ENCODE peak calls at places on chromosome 20, in ten cellular contexts. T is upper lobe of right lung; P is NCI-H524; Z is MM.1S; K is stimulated activated CD8-positive, alpha-beta memory T cell treated with anti-CD3 and anti-CD28 coated beads, Interleukin-4, amount 100 ng/mL, for 24 hours; H is activated CD4-positive, alpha-beta T cell treated with anti-CD3 and anti-CD28 coated beads, Interleukin-2, amount 50 U/mL, for 1 hour; D is CD8-positive, alpha-beta T cell; J is stomach; M is activated gamma-delta T cell; N is HEK293T. Q is an unnamed sample.

GRCh38 chr20:32992015-32992641 is 12.1 kb downstream of the SUN5 start:
- DNase-seq in T (no peak), P (peak; percentile 63), Z (no peak), K (no peak), H (no peak), D (no peak), J (no peak), M (no peak), N (no peak), Q (no peak)

GRCh38 chr20:40997116-40997515 is 31.5 kb upstream of the TOP1 start:
- DNase-seq in T (no peak), P (no peak), Z (no peak), K (no peak), H (no peak), D (no peak), J (no peak), M (no peak), N (no peak), Q (no peak)

GRCh38 chr20:20214757-20215275 is 153.1 kb upstream of the INSM1 start:
- DNase-seq in T (no peak), P (peak; percentile 88), Z (no peak), K (no peak), H (no peak), D (no peak), J (no peak), M (no peak), N (no peak), Q (no peak)

GRCh38 chr20:25053207-25054132 is 4.5 kb downstream of the ACSS1 start:
- DNase-seq in T (peak; percentile 33), P (no peak), Z (peak; percentile 42), K (no peak), H (no peak), D (no peak), J (peak; percentile 26), M (no peak), N (no peak), Q (peak; percentile 90)

GRCh38 chr20:8812818-8813217 is 256.1 kb upstream of the PLCB4 start:
- DNase-seq in T (no peak), P (no peak), Z (no peak), K (no peak), H (no peak), D (no peak), J (no peak), M (no peak), N (no peak), Q (no peak)

GRCh38 chr20:63378626-63379025 is 17.5 kb upstream of the CHRNA4 start:
- DNase-seq in T (no peak), P (no peak), Z (no peak), K (no peak), H (no peak), D (no peak), J (no peak), M (no peak), N (no peak), Q (no peak)

GRCh38 chr20:22106308-22106938 is 401.0 kb downstream of the PAX1 start:
- DNase-seq in T (no peak), P (peak; percentile 19), Z (peak; percentile 66), K (no peak), H (no peak), D (no peak), J (no peak), M (no peak), N (no peak), Q (peak; percentile 46)

GRCh38 chr20:51313275-51313898 is 229.1 kb downstream of the NFATC2 start:
- DNase-seq in T (no peak), P (no peak), Z (no peak), K (no peak), H (no peak), D (no peak), J (no peak), M (no peak), N (no peak), Q (peak; percentile 46)

GRCh38 chr20:36768768-36769430 is 4.7 kb downstream of the DSN1 start:
- DNase-seq in T (no peak), P (no peak), Z (no peak), K (no peak), H (no peak), D (no peak), J (no peak), M (no peak), N (no peak), Q (peak; percentile 19)

GRCh38 chr20:54389872-54390271 is 85.5 kb upstream of the DOK5 start:
- DNase-seq in T (no peak), P (no peak), Z (no peak), K (no peak), H (no peak), D (no peak), J (no peak), M (no peak), N (no peak), Q (no peak)

GRCh38 chr20:31987744-31988143 is 19.8 kb downstream of the XKR7 start:
- DNase-seq in T (no peak), P (no peak), Z (no peak), K (no peak), H (no peak), D (no peak), J (no peak), M (no peak), N (no peak), Q (no peak)

GRCh38 chr20:53748821-53749402 is 155.3 kb upstream of the ZNF217 start:
- DNase-seq in T (no peak), P (peak; percentile 9), Z (no peak), K (no peak), H (peak; percentile 6), D (no peak), J (no peak), M (no peak), N (no peak), Q (no peak)

GRCh38 chr20:4509825-4510522 is 211.7 kb upstream of the PRND start:
- DNase-seq in T (no peak), P (no peak), Z (no peak), K (no peak), H (no peak), D (no peak), J (no peak), M (no peak), N (no peak), Q (no peak)

GRCh38 chr20:10419550-10420133 is 14.4 kb downstream of the MKKS start:
- DNase-seq in T (no peak), P (no peak), Z (no peak), K (no peak), H (no peak), D (no peak), J (no peak), M (no peak), N (no peak), Q (no peak)

GRCh38 chr20:44142416-44142815 is 44.6 kb downstream of the JPH2 start:
- DNase-seq in T (no peak), P (no peak), Z (no peak), K (no peak), H (no peak), D (no peak), J (no peak), M (no peak), N (no peak), Q (peak; percentile 92)

GRCh38 chr20:41512624-41513023 is 105.6 kb downstream of the CHD6 start:
- DNase-seq in T (no peak), P (no peak), Z (no peak), K (no peak), H (no peak), D (no peak), J (no peak), M (no peak), N (no peak), Q (no peak)

GRCh38 chr20:26135325-26136110 is 438.9 kb upstream of the ZNF337 start:
- DNase-seq in T (no peak), P (peak; percentile 93), Z (no peak), K (no peak), H (no peak), D (no peak), J (no peak), M (no peak), N (no peak), Q (no peak)

GRCh38 chr20:16293590-16293989 is 279.7 kb downstream of the KIF16B start:
- DNase-seq in T (no peak), P (no peak), Z (no peak), K (no peak), H (no peak), D (no peak), J (no peak), M (no peak), N (no peak), Q (no peak)

GRCh38 chr20:21238818-21239530 is 64.2 kb upstream of the XRN2 start:
- DNase-seq in T (no peak), P (no peak), Z (no peak), K (no peak), H (no peak), D (no peak), J (no peak), M (no peak), N (no peak), Q (no peak)

GRCh38 chr20:39029324-39029820 is 67.2 kb downstream of the DHX35 start:
- DNase-seq in T (no peak), P (no peak), Z (no peak), K (no peak), H (no peak), D (no peak), J (no peak), M (no peak), N (no peak), Q (no peak)

GRCh38 chr20:48878849-48879248 is 42.7 kb upstream of the ARFGEF2 start:
- DNase-seq in T (no peak), P (no peak), Z (no peak), K (no peak), H (no peak), D (no peak), J (no peak), M (no peak), N (no peak), Q (no peak)

GRCh38 chr20:50303573-50304500 is 113.2 kb downstream of the CEBPB start:
- DNase-seq in T (peak; percentile 78), P (peak; percentile 52), Z (no peak), K (no peak), H (no peak), D (no peak), J (peak; percentile 84), M (no peak), N (no peak), Q (peak; percentile 56)

GRCh38 chr20:22581437-22582385 is 2.7 kb downstream of the FOXA2 start:
- DNase-seq in T (no peak), P (no peak), Z (no peak), K (no peak), H (no peak), D (no peak), J (peak; percentile 43), M (no peak), N (no peak), Q (no peak)

GRCh38 chr20:60389441-60389840 is 431.2 kb downstream of the CDH26 start:
- DNase-seq in T (no peak), P (no peak), Z (no peak), K (no peak), H (no peak), D (no peak), J (no peak), M (no peak), N (no peak), Q (no peak)

GRCh38 chr20:62354031-62354808 is 12.9 kb downstream of the LAMA5 start:
- DNase-seq in T (no peak), P (no peak), Z (no peak), K (no peak), H (no peak), D (no peak), J (no peak), M (no peak), N (no peak), Q (no peak)

Q was measured in osteoblast.